ENCODE peak calls at places on chromosomes 16 and 17, in seven cellular contexts. D, L, A, U, E, O and X are unnamed samples.
A peak's percentile ranks its signal among the peaks of the same experiment; 100 is the strongest.

GRCh38 chr17:410674-411401 is 58.2 kb upstream of the RPH3AL start:
- DNase-seq in D (no peak), O (peak; percentile 36), E (peak; percentile 16), A (peak; percentile 56), L (no peak), U (no peak), X (no peak)

GRCh38 chr16:56102159-56102798 is 89.0 kb upstream of the GNAO1 start:
- DNase-seq in A (peak; percentile 26), E (peak; percentile 11), D (no peak), L (no peak), U (peak; percentile 11), O (peak; percentile 3), X (no peak)

GRCh38 chr17:64133546-64134215 is 3.7 kb upstream of the ERN1 start:
- DNase-seq in O (peak; percentile 64), D (peak; percentile 54), L (no peak), A (peak; percentile 81), E (peak; percentile 35), U (peak; percentile 19), X (peak; percentile 66)

GRCh38 chr16:56363781-56364565 is 61.4 kb downstream of the AMFR start:
- DNase-seq in E (no peak), O (no peak), L (no peak), A (no peak), D (no peak), U (no peak), X (no peak)

GRCh38 chr17:82775033-82775823 is 23.4 kb downstream of the TBCD start:
- DNase-seq in E (peak; percentile 76), D (no peak), U (peak; percentile 78), O (peak; percentile 38), A (peak; percentile 74), L (no peak), X (peak; percentile 85)

GRCh38 chr17:20120835-20121234 is 111.7 kb downstream of the SPECC1 start:
- DNase-seq in A (no peak), E (no peak), O (peak; percentile 16), U (no peak), D (no peak), L (no peak), X (no peak)

GRCh38 chr17:57735707-57736106 is 9.4 kb downstream of the CCDC182 start:
- DNase-seq in U (no peak), L (no peak), E (no peak), O (no peak), D (peak; percentile 14), A (peak; percentile 55), X (peak; percentile 31)

GRCh38 chr16:1174477-1175357 is 21.8 kb downstream of the CACNA1H start:
- DNase-seq in D (no peak), L (no peak), E (peak; percentile 61), O (peak; percentile 4), A (no peak), U (no peak), X (no peak)

GRCh38 chr16:63684702-63685101 is 1437.2 kb downstream of the CDH11 start:
- DNase-seq in E (no peak), O (no peak), D (no peak), L (no peak), U (no peak), A (peak; percentile 28), X (no peak)

GRCh38 chr17:67270411-67270810 is 25.4 kb upstream of the HELZ start:
- DNase-seq in D (no peak), E (no peak), A (no peak), L (no peak), U (no peak), O (no peak), X (no peak)

GRCh38 chr16:74496054-74496453 is 74.8 kb upstream of the CLEC18B start:
- DNase-seq in U (no peak), A (no peak), E (no peak), O (no peak), L (no peak), D (no peak), X (no peak)

GRCh38 chr17:57328109-57328882 is 72.0 kb downstream of the MSI2 start:
- DNase-seq in L (no peak), O (no peak), U (no peak), A (no peak), D (no peak), E (no peak), X (no peak)

GRCh38 chr16:12020007-12020406 is 43.5 kb downstream of the SNX29 start:
- DNase-seq in A (no peak), D (no peak), U (no peak), L (no peak), E (no peak), O (no peak), X (no peak)

GRCh38 chr17:40349477-40350409 is 14.8 kb downstream of the GJD3 start:
- DNase-seq in O (no peak), L (no peak), A (no peak), U (no peak), D (peak; percentile 98), E (no peak), X (no peak)

GRCh38 chr17:43446773-43447172 is 37.0 kb upstream of the DHX8 start:
- DNase-seq in O (no peak), A (no peak), L (no peak), D (no peak), E (no peak), U (no peak), X (no peak)

GRCh38 chr16:106623-107324 is 28.7 kb downstream of the MPG start:
- DNase-seq in O (peak; percentile 84), E (peak; percentile 57), A (peak; percentile 89), D (peak; percentile 53), L (no peak), U (peak; percentile 54), X (peak; percentile 81)

GRCh38 chr16:74667215-74667765 is 613 bp upstream of the RFWD3 start:
- DNase-seq in U (peak; percentile 27), O (peak; percentile 13), D (peak; percentile 19), A (peak; percentile 79), E (peak; percentile 19), L (no peak), X (peak; percentile 17)

GRCh38 chr17:17305282-17305801 is 2.2 kb downstream of the NT5M start:
- DNase-seq in O (no peak), E (no peak), U (peak; percentile 19), D (no peak), A (no peak), L (no peak), X (peak; percentile 87)

GRCh38 chr17:72940511-72940910 is 152.0 kb downstream of the SLC39A11 start:
- DNase-seq in L (no peak), E (no peak), A (no peak), O (no peak), D (no peak), U (no peak), X (no peak)

GRCh38 chr17:859461-860195 is 77.5 kb downstream of the MRM3 start:
- DNase-seq in D (no peak), O (no peak), A (peak; percentile 87), U (no peak), E (no peak), L (no peak), X (no peak)

GRCh38 chr17:43033947-43034622 is 9.1 kb downstream of the RND2 start:
- DNase-seq in A (peak; percentile 48), E (no peak), L (no peak), D (no peak), O (no peak), U (no peak), X (no peak)

GRCh38 chr16:73572135-73572534 is 524.2 kb upstream of the ZFHX3 start:
- DNase-seq in D (no peak), A (peak; percentile 62), E (peak; percentile 48), O (peak; percentile 1), L (no peak), U (peak; percentile 17), X (no peak)

DNA sequence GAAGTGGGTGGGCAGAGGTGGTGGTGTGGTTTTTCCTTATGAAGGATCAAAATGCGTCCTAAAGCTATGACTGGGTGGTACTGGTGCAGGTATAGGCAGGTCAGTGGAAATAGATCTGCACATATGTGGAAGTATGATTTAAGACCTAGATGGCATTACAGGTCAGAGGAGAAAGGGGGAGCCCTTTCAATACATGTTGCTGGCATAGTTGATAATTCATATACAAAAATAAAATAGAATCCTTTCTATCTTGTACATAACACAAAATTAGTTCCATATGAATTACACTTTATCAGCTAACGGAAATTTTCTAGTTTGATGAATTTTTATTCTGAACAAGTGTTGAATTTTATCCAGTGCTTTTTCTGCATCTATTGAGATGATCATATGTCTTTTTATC is 20.8 kb upstream of the PIK3R5 start:
- DNase-seq in U (no peak), D (no peak), L (no peak), A (no peak), E (no peak), O (no peak), X (no peak)
- TF ChIP-seq CTCF in U (no peak), D (no peak), L (peak; percentile 4), A (no peak), E (no peak), O (no peak), X (peak; percentile 22)

GRCh38 chr16:46629331-46629843 is 8.2 kb upstream of the SHCBP1 start:
- DNase-seq in A (peak; percentile 41), D (peak; percentile 50), O (peak; percentile 57), E (no peak), U (no peak), L (no peak), X (peak; percentile 25)
- TF ChIP-seq CTCF in A (peak; percentile 45), D (peak; percentile 51), O (peak; percentile 58), E (no peak), U (peak; percentile 30), L (peak; percentile 52), X (no peak)

GRCh38 chr16:86874141-86874540 is 295.8 kb downstream of the FOXL1 start:
- DNase-seq in L (no peak), E (no peak), D (peak; percentile 20), O (no peak), U (no peak), A (peak; percentile 58), X (peak; percentile 55)
- TF ChIP-seq CTCF in L (peak; percentile 68), E (no peak), D (peak; percentile 68), O (peak; percentile 67), U (peak; percentile 45), A (peak; percentile 73), X (peak; percentile 49)

GRCh38 chr16:89123001-89123830 is 29.6 kb downstream of the ACSF3 start:
- DNase-seq in U (no peak), L (no peak), A (no peak), O (no peak), E (no peak), D (peak; percentile 9), X (no peak)

GRCh38 chr16:89121691-89122321 is 28.2 kb downstream of the ACSF3 start:
- DNase-seq in D (no peak), L (no peak), E (no peak), U (no peak), A (no peak), O (no peak), X (no peak)

GRCh38 chr16:89120921-89121351 is 27.3 kb downstream of the ACSF3 start:
- DNase-seq in O (no peak), D (no peak), A (no peak), U (no peak), L (no peak), E (no peak), X (no peak)

GRCh38 chr16:89123831-89124100 is 30.1 kb downstream of the ACSF3 start:
- DNase-seq in E (no peak), A (no peak), D (no peak), U (no peak), O (no peak), L (no peak), X (no peak)

DNA sequence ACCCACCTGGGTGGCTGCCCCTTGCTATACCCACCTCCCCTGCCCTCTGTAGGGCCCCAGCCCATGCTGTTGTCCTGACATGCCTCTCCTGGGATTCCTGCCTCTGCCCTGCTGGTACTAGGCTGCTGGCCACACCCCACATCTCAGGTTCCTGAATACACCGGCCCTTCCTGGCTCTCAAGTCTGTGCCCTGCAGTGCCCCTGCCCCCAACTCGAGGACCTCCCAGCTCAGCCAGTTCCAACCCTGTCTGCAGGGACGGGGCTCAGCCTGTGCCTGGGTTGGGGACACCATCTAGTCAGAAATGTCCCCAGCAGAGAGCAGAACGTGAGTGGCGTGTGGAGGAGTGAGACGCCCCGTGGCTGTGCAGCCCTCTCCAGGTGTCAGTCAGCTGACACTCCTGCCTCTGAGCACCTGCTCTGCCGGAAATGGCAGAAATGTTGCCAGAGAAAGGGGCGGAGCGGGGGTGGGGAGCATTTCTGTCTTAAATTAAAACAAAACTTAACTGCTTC is 28.7 kb downstream of the ACSF3 start:
- DNase-seq in E (no peak), A (no peak), D (no peak), O (no peak), U (no peak), L (no peak), X (peak; percentile 68)
- TF ChIP-seq CTCF in E (no peak), A (no peak), D (no peak), O (no peak), U (no peak), L (no peak), X (peak; percentile 12)